ENCODE peak calls at places on chromosomes 5 and 9, in four cellular contexts. G, L, C and Z are unnamed samples. For H3K4me1, the result is how much of the 10 kb centered on the place peaks cover.

GRCh38 chr9:25255216-25255615 is 423.0 kb downstream of the TUSC1 start:
- DNase-seq in G (no peak), L (no peak), C (no peak), Z (no peak)

GRCh38 chr9:35338086-35338485 is 151.8 kb upstream of the RUSC2 start:
- DNase-seq in G (no peak), L (no peak), C (no peak), Z (no peak)

GRCh38 chr9:93064392-93065124 is 6.1 kb downstream of the SUSD3 start:
- DNase-seq in G (no peak), L (peak), C (no peak), Z (no peak)

GRCh38 chr5:146877178-146877681 is 1.3 kb downstream of the PPP2R2B start:
- DNase-seq in G (no peak), L (no peak), C (no peak), Z (no peak)

GRCh38 chr9:32431940-32432555 is 47.6 kb downstream of the ACO1 start:
- DNase-seq in G (peak), L (peak), C (peak), Z (peak)

GRCh38 chr5:125410501-125411162 is 664.2 kb upstream of the ZNF608 start:
- DNase-seq in G (no peak), L (peak), C (no peak), Z (no peak)

GRCh38 chr9:23799521-23799920 is 26.5 kb downstream of the ELAVL2 start:
- DNase-seq in G (no peak), L (no peak), C (no peak), Z (no peak)

GRCh38 chr5:83255268-83255667 is 177.9 kb downstream of the XRCC4 start:
- DNase-seq in G (no peak), L (peak), C (no peak), Z (no peak)

GRCh38 chr5:109708813-109709212 is 19.1 kb downstream of the MAN2A1 start:
- DNase-seq in G (no peak), L (no peak), C (no peak), Z (no peak)

GRCh38 chr9:95077766-95078382 is 239.6 kb downstream of the FANCC start:
- DNase-seq in G (no peak), L (no peak), C (no peak), Z (no peak)

GRCh38 chr9:84879631-84880030 is 210.1 kb downstream of the NTRK2 start:
- DNase-seq in G (no peak), L (no peak), C (no peak), Z (no peak)

GRCh38 chr9:72476617-72477375 is 44.6 kb upstream of the TMC1 start:
- DNase-seq in G (no peak), L (peak), C (peak), Z (peak)

GRCh38 chr9:70574222-70574837 is 159.9 kb upstream of the KLF9 start:
- DNase-seq in G (peak), L (peak), C (no peak), Z (no peak)

GRCh38 chr9:6827370-6827949 is 69.7 kb downstream of the KDM4C start:
- DNase-seq in G (peak), L (peak), C (no peak), Z (no peak)

GRCh38 chr5:176680226-176680563 is 32.9 kb downstream of the TSPAN17 start:
- DNase-seq in G (no peak), L (no peak), C (no peak), Z (no peak)

GRCh38 chr9:18580146-18580545 is 106.2 kb downstream of the ADAMTSL1 start:
- DNase-seq in G (no peak), L (peak), C (no peak), Z (no peak)

GRCh38 chr5:141805874-141806273 is 72.3 kb downstream of the PCDH1 start:
- DNase-seq in G (peak), L (no peak), C (no peak), Z (no peak)

GRCh38 chr5:126878624-126879023 is 101.7 kb downstream of the LMNB1 start:
- DNase-seq in G (no peak), L (no peak), C (no peak), Z (no peak)

GRCh38 chr9:16612627-16613026 is 257.8 kb downstream of the BNC2 start:
- DNase-seq in G (no peak), L (peak), C (no peak), Z (no peak)

GRCh38 chr9:11107196-11107595 is 494.4 kb upstream of the PTPRD start:
- DNase-seq in G (no peak), L (no peak), C (no peak), Z (no peak)

GRCh38 chr5:50667079-50667652 is 729 bp downstream of the PARP8 start:
- DNase-seq in G (peak), L (peak), C (peak), Z (peak)

GRCh38 chr9:113592806-113593575 is 129.5 kb downstream of the RGS3 start:
- DNase-seq in G (no peak), L (no peak), C (no peak), Z (no peak)

GRCh38 chr9:27471789-27472585 is 52.1 kb upstream of the IFNK start:
- DNase-seq in G (no peak), L (peak), C (no peak), Z (no peak)

GRCh38 chr9:1747568-1747967 is 267.6 kb upstream of the SMARCA2 start:
- DNase-seq in G (no peak), L (no peak), C (no peak), Z (no peak)

GRCh38 chr9:137798142-137798541 is 79.4 kb upstream of the CACNA1B start:
- DNase-seq in G (no peak), L (no peak), C (no peak), Z (no peak)

GRCh38 chr9:127979015-127979332 is 1.8 kb downstream of the EEIG1 start:
- DNase-seq in G (no peak), L (no peak), C (no peak), Z (no peak)

GRCh38 chr9:72509053-72509452 is 12.4 kb upstream of the TMC1 start:
- DNase-seq in G (no peak), L (peak), C (no peak), Z (no peak)

GRCh38 chr9:12916037-12916436 is 141.2 kb downstream of the LURAP1L start:
- DNase-seq in G (no peak), L (peak), C (no peak), Z (no peak)

GRCh38 chr5:28408186-28408585 is 1369.8 kb upstream of the CDH9 start:
- DNase-seq in G (no peak), L (peak), C (no peak), Z (no peak)

GRCh38 chr5:54533541-54534179 is 16.1 kb downstream of the SNX18 start:
- DNase-seq in G (no peak), L (no peak), C (no peak), Z (no peak)

DNA sequence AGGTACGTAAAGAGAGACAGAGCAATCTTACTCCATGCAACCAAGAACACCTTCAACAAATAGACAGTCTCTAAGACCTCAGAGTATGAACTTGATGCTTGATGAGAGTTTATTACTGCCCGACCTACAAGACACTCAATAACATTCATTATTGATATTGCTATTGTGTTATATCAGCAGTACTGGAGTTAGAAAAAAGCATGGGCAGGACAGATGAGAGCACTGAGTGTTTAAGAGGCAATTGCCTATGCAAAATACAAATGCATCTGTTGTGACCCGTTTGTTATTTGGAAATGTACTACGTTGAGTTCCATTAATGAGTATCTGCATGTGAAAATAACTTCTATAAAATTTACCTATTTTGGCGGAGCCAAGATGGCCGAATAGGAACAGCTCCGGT is 8.1 kb upstream of the MARCOL start:
- DNase-seq in G (no peak), L (no peak), C (no peak), Z (no peak)
- H3K4me3 ChIP-seq in G (no peak), L (no peak), C (no peak), Z (no peak)

GRCh38 chr5:57358796-57359592 is 123.6 kb downstream of the ACTBL2 start:
- DNase-seq in G (no peak), L (no peak), C (no peak), Z (no peak)
- TF ChIP-seq CTCF in G (no peak), L (no peak), C (no peak), Z (no peak)

DNA sequence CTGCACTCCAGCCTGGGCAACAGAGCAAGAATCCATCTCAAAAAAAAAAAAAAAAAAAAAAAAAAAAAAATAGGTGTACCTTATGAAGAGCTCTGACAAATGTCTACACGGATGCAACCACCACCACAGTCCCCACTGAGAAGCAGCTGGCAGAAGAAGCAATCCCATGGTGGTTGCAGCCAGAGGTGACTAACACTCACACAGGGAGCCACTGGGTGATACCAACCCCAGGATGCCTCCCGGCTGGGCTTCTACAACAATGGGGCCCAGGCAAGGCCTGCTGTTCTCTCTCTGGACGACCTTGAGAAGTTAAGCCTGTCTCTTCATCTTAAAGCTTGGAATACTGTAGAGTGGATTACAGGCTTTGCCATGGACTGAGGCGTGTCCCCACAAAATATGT is 104.2 kb downstream of the ROR2 start:
- DNase-seq in G (no peak), L (no peak), C (no peak), Z (no peak)
- H3K4me1 ChIP-seq in G (under half), L (under half), C (under half), Z (under half)

GRCh38 chr5:159033351-159033657 is 66.4 kb downstream of the EBF1 start:
- DNase-seq in G (no peak), L (no peak), C (no peak), Z (no peak)

GRCh38 chr5:159032656-159033350 is 66.9 kb downstream of the EBF1 start:
- DNase-seq in G (no peak), L (no peak), C (no peak), Z (no peak)

GRCh38 chr5:159030357-159030756 is 69.4 kb downstream of the EBF1 start:
- DNase-seq in G (no peak), L (no peak), C (no peak), Z (no peak)

GRCh38 chr5:159031513-159031912 is 68.2 kb downstream of the EBF1 start:
- DNase-seq in G (no peak), L (peak), C (no peak), Z (no peak)

GRCh38 chr5:159031915-159032314 is 67.8 kb downstream of the EBF1 start:
- DNase-seq in G (no peak), L (no peak), C (no peak), Z (no peak)
- H3K4me3 ChIP-seq in G (no peak), L (no peak), C (no peak), Z (no peak)